ENCODE peak calls at places on chromosomes 13 and 19, in nine cellular contexts. M is GM12865, N is mucosa of gallbladder, P is Calu3, F is ACHN, W is thyroid gland, R is K562, I is kidney glomerular epithelial cell, V is H54. H is an unnamed sample.

GRCh38 chr13:97273341-97273831 is 51.3 kb downstream of the MBNL2 start:
- DNase-seq in M (no peak), N (no peak), P (no peak), F (no peak), W (no peak), R (no peak), I (no peak), V (no peak), H (no peak)

GRCh38 chr19:46150606-46151005 is 2.6 kb downstream of the IGFL2 start:
- DNase-seq in M (no peak), N (no peak), P (no peak), F (no peak), W (no peak), R (no peak), I (no peak), V (no peak), H (no peak)

GRCh38 chr13:95588721-95589120 is 36.2 kb downstream of the CLDN10 start:
- DNase-seq in M (no peak), N (no peak), P (no peak), F (no peak), W (no peak), R (no peak), I (no peak), V (no peak), H (peak; percentile 40)

GRCh38 chr19:46474211-46474610 is 2.8 kb upstream of the PNMA8A start:
- DNase-seq in M (no peak), N (no peak), P (no peak), F (no peak), W (no peak), R (no peak), I (peak; percentile 35), V (no peak), H (peak; percentile 27)

GRCh38 chr13:99086869-99087129 is 108.9 kb upstream of the DOCK9 start:
- DNase-seq in M (no peak), N (peak; percentile 14), P (no peak), F (peak; percentile 41), W (peak; percentile 47), R (no peak), I (no peak), V (peak; percentile 72), H (no peak)

GRCh38 chr13:109058071-109058470 is 428.7 kb downstream of the MYO16 start:
- DNase-seq in M (no peak), N (no peak), P (no peak), F (no peak), W (no peak), R (no peak), I (no peak), V (no peak), H (no peak)

GRCh38 chr13:69485991-69486592 is 621.5 kb upstream of the ATXN8OS start:
- DNase-seq in M (no peak), N (no peak), P (no peak), F (no peak), W (no peak), R (no peak), I (no peak), V (no peak), H (no peak)

GRCh38 chr13:50197705-50198104 is 182.5 kb downstream of the KCNRG start:
- DNase-seq in M (no peak), N (no peak), P (no peak), F (no peak), W (no peak), R (no peak), I (no peak), V (no peak), H (no peak)

GRCh38 chr13:76723551-76724232 is 162.5 kb downstream of the KCTD12 start:
- DNase-seq in M (peak; percentile 56), N (no peak), P (no peak), F (peak; percentile 5), W (no peak), R (no peak), I (peak; percentile 50), V (no peak), H (no peak)

GRCh38 chr13:110277357-110277950 is 29.5 kb downstream of the COL4A1 start:
- DNase-seq in M (no peak), N (no peak), P (no peak), F (no peak), W (no peak), R (no peak), I (no peak), V (no peak), H (no peak)

GRCh38 chr19:33720691-33721682 is 75.7 kb upstream of the KCTD15 start:
- DNase-seq in M (no peak), N (no peak), P (no peak), F (no peak), W (no peak), R (peak; percentile 30), I (no peak), V (no peak), H (no peak)

GRCh38 chr19:55697698-55698097 is 22.7 kb downstream of the EPN1 start:
- DNase-seq in M (no peak), N (no peak), P (no peak), F (no peak), W (no peak), R (no peak), I (no peak), V (no peak), H (no peak)

GRCh38 chr13:43126420-43126819 is 103.0 kb downstream of the DNAJC15 start:
- DNase-seq in M (peak; percentile 10), N (no peak), P (no peak), F (no peak), W (no peak), R (no peak), I (no peak), V (no peak), H (no peak)

GRCh38 chr19:32817252-32817912 is 52.2 kb downstream of the SLC7A9 start:
- DNase-seq in M (no peak), N (no peak), P (no peak), F (no peak), W (peak; percentile 6), R (no peak), I (no peak), V (no peak), H (no peak)

GRCh38 chr19:4814625-4815425 is 16.7 kb downstream of the TICAM1 start:
- DNase-seq in M (no peak), N (no peak), P (no peak), F (peak; percentile 10), W (no peak), R (no peak), I (no peak), V (no peak), H (no peak)

GRCh38 chr19:902446-903226 is 9.4 kb downstream of the RNU6-9 start:
- DNase-seq in M (no peak), N (no peak), P (no peak), F (no peak), W (peak; percentile 54), R (no peak), I (no peak), V (no peak), H (no peak)

GRCh38 chr19:5961969-5962945 is 15.7 kb downstream of the RANBP3 start:
- DNase-seq in M (no peak), N (peak; percentile 78), P (peak; percentile 11), F (no peak), W (peak; percentile 54), R (no peak), I (no peak), V (no peak), H (no peak)

GRCh38 chr19:55015126-55015525 is 22.9 kb downstream of the GP6 start:
- DNase-seq in M (no peak), N (no peak), P (no peak), F (no peak), W (no peak), R (no peak), I (no peak), V (no peak), H (no peak)

GRCh38 chr19:17854061-17854460 is 5.6 kb upstream of the RPL18A start:
- DNase-seq in M (no peak), N (no peak), P (no peak), F (no peak), W (no peak), R (no peak), I (no peak), V (no peak), H (no peak)

GRCh38 chr13:44763604-44764311 is 187.6 kb upstream of the TSC22D1 start:
- DNase-seq in M (peak; percentile 67), N (peak; percentile 64), P (peak; percentile 47), F (no peak), W (no peak), R (no peak), I (no peak), V (no peak), H (no peak)

GRCh38 chr19:6362351-6362801 is 1.0 kb downstream of the CLPP start:
- DNase-seq in M (no peak), N (no peak), P (no peak), F (peak; percentile 2), W (no peak), R (no peak), I (no peak), V (no peak), H (no peak)

GRCh38 chr13:27982361-27982760 is 6.1 kb downstream of the URAD start:
- DNase-seq in M (no peak), N (no peak), P (no peak), F (no peak), W (no peak), R (no peak), I (no peak), V (no peak), H (no peak)

GRCh38 chr19:41323430-41324125 is 13.6 kb downstream of the CCDC97 start:
- DNase-seq in M (no peak), N (no peak), P (peak; percentile 55), F (peak; percentile 79), W (peak; percentile 24), R (peak; percentile 92), I (peak; percentile 68), V (peak; percentile 95), H (no peak)

GRCh38 chr19:28466107-28467045 is 746.6 kb downstream of the UQCRFS1 start:
- DNase-seq in M (peak; percentile 65), N (peak; percentile 73), P (peak; percentile 85), F (peak; percentile 46), W (peak; percentile 62), R (peak; percentile 66), I (peak; percentile 73), V (peak; percentile 47), H (peak; percentile 26)